ENCODE peak calls at places on chromosomes 12 and 14, in seven cellular contexts. V, P, B, L, E, N and K are unnamed samples.

GRCh38 chr12:100927825-100928224 is 133.2 kb downstream of the ANO4 start:
- DNase-seq in E (no peak), B (no peak), L (no peak), V (no peak), N (no peak), P (no peak), K (no peak)

GRCh38 chr14:75301666-75302325 is 23.2 kb downstream of the FOS start:
- DNase-seq in P (peak; percentile 59), N (no peak), E (peak; percentile 82), V (no peak), L (no peak), B (no peak), K (no peak)

GRCh38 chr12:107247650-107248049 is 154.3 kb upstream of the CRY1 start:
- DNase-seq in E (no peak), L (no peak), P (no peak), B (no peak), N (no peak), V (no peak), K (no peak)

GRCh38 chr12:102763016-102763415 is 154.0 kb downstream of the PAH start:
- DNase-seq in L (no peak), E (no peak), B (no peak), V (no peak), P (no peak), N (no peak), K (no peak)

GRCh38 chr12:27810756-27811155 is 30.7 kb upstream of the MANSC4 start:
- DNase-seq in V (no peak), B (no peak), N (no peak), L (no peak), P (no peak), E (no peak), K (no peak)

GRCh38 chr12:5921966-5922365 is 23.1 kb downstream of the ANO2 start:
- DNase-seq in P (no peak), E (no peak), V (no peak), L (no peak), N (no peak), B (no peak), K (no peak)

GRCh38 chr14:20657216-20658211 is 16.0 kb upstream of the OR6S1 start:
- DNase-seq in N (no peak), P (no peak), L (no peak), V (no peak), E (no peak), B (no peak), K (no peak)

GRCh38 chr14:102532204-102532658 is 22.7 kb upstream of the ANKRD9 start:
- DNase-seq in L (no peak), P (no peak), V (no peak), B (no peak), E (no peak), N (no peak), K (no peak)

GRCh38 chr14:79395061-79395460 is 816.2 kb downstream of the DIO2 start:
- DNase-seq in E (no peak), P (no peak), L (no peak), B (no peak), N (no peak), V (no peak), K (no peak)

GRCh38 chr12:92362785-92363184 is 217.1 kb upstream of the BTG1 start:
- DNase-seq in E (no peak), P (no peak), V (no peak), B (no peak), L (no peak), N (no peak), K (no peak)

GRCh38 chr12:124289634-124290600 is 5.0 kb upstream of the RFLNA start:
- DNase-seq in B (no peak), L (no peak), N (no peak), V (no peak), P (no peak), E (peak; percentile 44), K (no peak)

GRCh38 chr14:75497191-75497590 is 25.1 kb upstream of the BATF start:
- DNase-seq in V (no peak), L (no peak), B (no peak), P (no peak), N (no peak), E (no peak), K (no peak)

GRCh38 chr14:31206536-31207286 is 882 bp downstream of the HECTD1 start:
- DNase-seq in E (peak; percentile 57), N (peak; percentile 72), V (peak; percentile 15), L (peak; percentile 6), B (peak; percentile 31), P (peak; percentile 61), K (no peak)

GRCh38 chr14:30085943-30086342 is 158.3 kb upstream of the PRKD1 start:
- DNase-seq in L (no peak), E (no peak), N (no peak), V (no peak), P (peak; percentile 57), B (peak; percentile 24), K (no peak)

GRCh38 chr12:30840715-30841114 is 85.8 kb upstream of the TSPAN11 start:
- DNase-seq in L (no peak), N (no peak), E (no peak), V (no peak), B (no peak), P (no peak), K (no peak)

GRCh38 chr14:67410313-67410712 is 1.7 kb downstream of the PLEK2 start:
- DNase-seq in B (no peak), E (no peak), N (no peak), P (no peak), L (no peak), V (no peak), K (no peak)

GRCh38 chr12:67161322-67161918 is 107.7 kb upstream of the CAND1 start:
- DNase-seq in V (peak; percentile 13), E (no peak), P (no peak), N (no peak), B (no peak), L (no peak), K (no peak)

GRCh38 chr12:76030378-76031080 is 1.0 kb downstream of the PHLDA1 start:
- DNase-seq in P (peak; percentile 55), E (peak; percentile 63), V (peak; percentile 52), N (peak; percentile 73), L (no peak), B (peak; percentile 34), K (no peak)

GRCh38 chr12:126999352-126999751 is 1267.6 kb upstream of the TMEM132C start:
- DNase-seq in L (no peak), E (no peak), V (no peak), B (no peak), P (no peak), N (no peak), K (no peak)

GRCh38 chr14:75752907-75753594 is 92.0 kb downstream of the TTLL5 start:
- DNase-seq in B (no peak), L (no peak), N (no peak), P (no peak), E (no peak), V (no peak), K (no peak)

GRCh38 chr12:62190921-62191746 is 69.1 kb upstream of the USP15 start:
- DNase-seq in P (peak; percentile 55), N (peak; percentile 75), B (peak; percentile 28), V (no peak), E (peak; percentile 48), L (no peak), K (no peak)

GRCh38 chr14:60734465-60735242 is at the start of gene MNAT1:
- DNase-seq in V (no peak), B (peak; percentile 71), N (peak; percentile 81), L (peak; percentile 58), E (peak; percentile 79), P (peak; percentile 79), K (peak; percentile 87)

GRCh38 chr12:19759229-19759628 is 319.9 kb downstream of the AEBP2 start:
- DNase-seq in B (no peak), P (no peak), V (no peak), E (no peak), N (no peak), L (no peak), K (no peak)

GRCh38 chr14:21042918-21043317 is 756 bp downstream of the RNASE7 start:
- DNase-seq in L (no peak), V (no peak), N (no peak), E (no peak), B (no peak), P (peak; percentile 51), K (no peak)

GRCh38 chr12:2348477-2348852 is 295.7 kb downstream of the CACNA1C start:
- DNase-seq in V (no peak), E (no peak), N (no peak), B (no peak), L (no peak), P (no peak), K (no peak)

GRCh38 chr12:71476513-71476912 is 36.9 kb downstream of the LGR5 start:
- DNase-seq in N (no peak), L (no peak), V (no peak), E (no peak), B (peak; percentile 15), P (no peak), K (no peak)

GRCh38 chr14:102029956-102030355 is 56.9 kb downstream of the HSP90AA1 start:
- DNase-seq in P (no peak), L (no peak), E (no peak), N (no peak), B (no peak), V (no peak), K (peak; percentile 13)

GRCh38 chr12:45637706-45638105 is 91.8 kb upstream of the ARID2 start:
- DNase-seq in P (no peak), L (no peak), V (no peak), E (no peak), B (no peak), N (no peak), K (no peak)

GRCh38 chr14:100067971-100068959 is 3.0 kb downstream of the EVL start:
- DNase-seq in B (peak; percentile 56), V (no peak), P (peak; percentile 53), N (peak; percentile 79), E (peak; percentile 80), L (peak; percentile 73), K (no peak)

GRCh38 chr14:71403673-71404072 is 496.4 kb downstream of the PCNX1 start:
- DNase-seq in E (no peak), N (no peak), B (no peak), P (no peak), V (no peak), L (no peak), K (no peak)

GRCh38 chr14:38950676-38951075 is 152.4 kb downstream of the SEC23A start:
- DNase-seq in E (no peak), P (no peak), L (no peak), N (no peak), V (no peak), B (no peak), K (no peak)

GRCh38 chr14:75871181-75871880 is 110.5 kb downstream of the TGFB3 start:
- DNase-seq in P (no peak), B (no peak), E (no peak), N (no peak), V (no peak), L (no peak), K (no peak)

GRCh38 chr14:59428581-59429012 is 36.6 kb downstream of the GPR135 start:
- DNase-seq in E (no peak), P (no peak), B (no peak), L (no peak), N (no peak), V (no peak), K (no peak)

GRCh38 chr12:22282283-22282682 is 52.2 kb downstream of the ST8SIA1 start:
- DNase-seq in L (no peak), E (no peak), B (no peak), P (no peak), N (no peak), V (no peak), K (no peak)

GRCh38 chr14:81247271-81247766 is 26.6 kb upstream of the GTF2A1 start:
- DNase-seq in P (no peak), V (no peak), N (no peak), L (no peak), B (peak; percentile 20), E (no peak), K (no peak)

GRCh38 chr14:72708708-72709475 is 185.0 kb downstream of the DPF3 start:
- DNase-seq in E (no peak), B (no peak), N (no peak), L (no peak), V (no peak), P (no peak), K (no peak)

GRCh38 chr12:57046392-57046791 is 3.5 kb downstream of the MYO1A start:
- DNase-seq in L (no peak), P (no peak), B (no peak), E (no peak), N (no peak), V (no peak), K (no peak)